ENCODE peak calls at places on chromosomes 7 and 10, in eight cellular contexts. L, X, B, C, T, V, H and O are unnamed samples.

GRCh38 chr10:79264942-79265341 is 82.3 kb upstream of the PPIF start:
- DNase-seq in X (no peak), V (no peak), C (no peak), H (peak), L (peak), T (peak), B (no peak), O (no peak)

GRCh38 chr10:107814865-107815487 is 650.5 kb upstream of the SORCS1 start:
- DNase-seq in T (peak), B (no peak), X (no peak), L (peak), C (peak), V (peak), H (no peak), O (no peak)

GRCh38 chr10:122854648-122855047 is 9.0 kb upstream of the CUZD1 start:
- DNase-seq in L (peak), H (no peak), B (no peak), T (peak), V (no peak), C (no peak), X (no peak), O (no peak)

GRCh38 chr7:104572554-104572953 is 244.2 kb downstream of the LHFPL3 start:
- DNase-seq in B (no peak), V (no peak), C (no peak), X (no peak), L (no peak), H (no peak), T (no peak), O (no peak)

GRCh38 chr10:55822096-55822495 is 539.0 kb downstream of the ZWINT start:
- DNase-seq in B (no peak), T (no peak), H (no peak), X (no peak), C (no peak), L (no peak), V (no peak), O (no peak)

GRCh38 chr10:66881814-66882213 is 44.0 kb upstream of the LRRTM3 start:
- DNase-seq in B (no peak), T (no peak), V (no peak), L (no peak), X (no peak), H (no peak), C (no peak), O (no peak)

GRCh38 chr10:55631071-55631654 is 729.9 kb downstream of the ZWINT start:
- DNase-seq in B (no peak), V (peak), H (peak), L (peak), C (peak), X (peak), T (peak), O (peak)

GRCh38 chr7:134874407-134874806 is 95.0 kb downstream of the CALD1 start:
- DNase-seq in V (no peak), X (no peak), T (no peak), H (no peak), C (no peak), B (no peak), L (no peak), O (no peak)

GRCh38 chr7:90758933-90759562 is 162.9 kb downstream of the CDK14 start:
- DNase-seq in V (no peak), T (no peak), L (no peak), C (no peak), X (no peak), H (no peak), B (no peak), O (no peak)

GRCh38 chr10:9045311-9045710 is 990.8 kb downstream of the GATA3 start:
- DNase-seq in X (no peak), C (no peak), L (no peak), H (no peak), T (no peak), V (no peak), B (no peak), O (no peak)

GRCh38 chr10:132860527-132860926 is 74.6 kb upstream of the NKX6-2 start:
- DNase-seq in X (peak), C (peak), B (no peak), L (no peak), T (no peak), V (no peak), H (peak), O (peak)

GRCh38 chr7:125670926-125671572 is 741.4 kb upstream of the POT1 start:
- DNase-seq in T (peak), H (no peak), V (no peak), X (no peak), L (peak), C (no peak), B (no peak), O (no peak)

GRCh38 chr10:98351831-98352402 is 63.1 kb downstream of the PYROXD2 start:
- DNase-seq in X (no peak), L (no peak), V (no peak), C (peak), B (no peak), H (no peak), T (no peak), O (no peak)

GRCh38 chr10:126525326-126525725 is 137.0 kb upstream of the ADAM12 start:
- DNase-seq in T (no peak), L (no peak), C (no peak), X (no peak), B (no peak), V (no peak), H (no peak), O (no peak)

GRCh38 chr10:110993024-110993693 is 73.8 kb downstream of the SHOC2 start:
- DNase-seq in V (no peak), L (peak), X (no peak), H (no peak), T (peak), B (no peak), C (no peak), O (no peak)

GRCh38 chr7:44059219-44060090 is 5.9 kb downstream of the PGAM2 start:
- DNase-seq in B (peak), C (peak), V (peak), H (peak), T (no peak), X (peak), L (no peak), O (no peak)

GRCh38 chr7:139034855-139035587 is 821 bp downstream of the ZC3HAV1L start:
- DNase-seq in X (no peak), T (peak), C (peak), V (peak), H (peak), B (peak), L (no peak), O (no peak)

GRCh38 chr10:100874702-100875483 is 37.9 kb upstream of the SLF2 start:
- DNase-seq in T (no peak), B (no peak), V (no peak), C (no peak), X (no peak), H (no peak), L (no peak), O (no peak)

GRCh38 chr10:23490115-23490514 is 51.2 kb downstream of the OTUD1 start:
- DNase-seq in T (no peak), C (no peak), B (no peak), X (no peak), L (no peak), H (no peak), V (no peak), O (no peak)

GRCh38 chr10:93160829-93161228 is 87.1 kb downstream of the CYP26A1 start:
- DNase-seq in L (peak), B (peak), V (no peak), X (peak), H (peak), T (peak), C (no peak), O (no peak)

GRCh38 chr10:28997736-28998135 is 291.1 kb upstream of the LYZL1 start:
- DNase-seq in H (no peak), L (no peak), C (peak), T (no peak), B (no peak), V (no peak), X (no peak), O (no peak)

GRCh38 chr7:86976958-86977357 is 82.5 kb downstream of the ELAPOR2 start:
- DNase-seq in T (no peak), X (no peak), L (no peak), B (no peak), C (no peak), V (no peak), H (no peak), O (no peak)

GRCh38 chr10:74227697-74228424 is 76.8 kb downstream of the ADK start:
- DNase-seq in V (no peak), C (no peak), X (no peak), B (no peak), T (peak), H (no peak), L (peak), O (no peak)

GRCh38 chr10:8830064-8830463 is 775.6 kb downstream of the GATA3 start:
- DNase-seq in V (no peak), T (no peak), H (no peak), C (no peak), X (no peak), B (no peak), L (no peak), O (no peak)

GRCh38 chr7:38070718-38071117 is 107.3 kb upstream of the STARD3NL start:
- DNase-seq in X (no peak), B (no peak), H (no peak), C (no peak), V (no peak), L (peak), T (peak), O (no peak)
- TF ChIP-seq CTCF in X (peak), B (no peak), H (peak), C (no peak), V (peak), L (peak), T (peak), O (peak)

DNA sequence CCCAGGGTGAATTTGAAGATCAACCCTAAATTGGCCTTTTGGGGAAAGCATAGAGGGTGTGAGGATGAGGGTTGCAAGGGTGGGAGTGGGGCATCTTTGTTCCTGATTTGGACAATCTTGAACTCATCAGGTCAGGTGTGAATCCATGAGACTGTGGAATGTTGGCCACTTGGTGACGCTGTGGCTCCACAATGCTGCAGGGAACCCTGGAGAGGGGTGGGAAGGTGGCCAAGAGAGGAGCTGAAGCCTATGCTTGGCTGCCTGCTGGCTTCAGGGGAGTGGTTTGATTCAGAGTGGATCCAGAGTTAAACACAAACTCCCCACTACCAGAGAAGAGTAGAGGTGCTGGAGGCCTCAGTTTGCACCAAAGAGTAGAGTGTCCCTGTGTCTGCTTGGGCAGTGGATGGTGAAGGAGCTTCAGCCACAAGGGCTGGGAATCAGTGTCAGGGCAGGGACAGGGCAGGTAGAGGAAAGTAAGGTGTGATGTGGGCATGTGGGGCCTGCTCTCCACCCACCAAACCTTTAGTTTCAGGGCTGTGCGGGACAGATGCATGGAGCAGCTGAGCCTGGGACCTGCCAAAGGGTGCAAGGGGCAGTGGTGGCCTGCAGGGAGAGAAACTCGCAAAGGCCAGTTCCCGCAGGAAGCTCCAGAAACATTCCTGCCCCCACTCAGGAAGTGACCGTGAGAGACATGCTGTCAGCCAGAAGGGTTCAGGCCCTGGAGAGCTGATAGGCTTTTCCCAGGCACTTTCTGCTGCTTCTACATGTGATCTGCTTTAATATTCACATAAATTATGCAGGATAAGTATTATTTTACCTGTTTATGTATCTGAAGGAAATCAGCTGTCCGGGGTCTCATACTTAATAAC is 81.0 kb upstream of the PRSS58 start:
- DNase-seq in H (peak), X (no peak), L (peak), B (no peak), T (peak), V (no peak), C (no peak), O (no peak)
- TF ChIP-seq CTCF in H (peak), X (no peak), L (peak), B (no peak), T (peak), V (peak), C (no peak), O (no peak)

DNA sequence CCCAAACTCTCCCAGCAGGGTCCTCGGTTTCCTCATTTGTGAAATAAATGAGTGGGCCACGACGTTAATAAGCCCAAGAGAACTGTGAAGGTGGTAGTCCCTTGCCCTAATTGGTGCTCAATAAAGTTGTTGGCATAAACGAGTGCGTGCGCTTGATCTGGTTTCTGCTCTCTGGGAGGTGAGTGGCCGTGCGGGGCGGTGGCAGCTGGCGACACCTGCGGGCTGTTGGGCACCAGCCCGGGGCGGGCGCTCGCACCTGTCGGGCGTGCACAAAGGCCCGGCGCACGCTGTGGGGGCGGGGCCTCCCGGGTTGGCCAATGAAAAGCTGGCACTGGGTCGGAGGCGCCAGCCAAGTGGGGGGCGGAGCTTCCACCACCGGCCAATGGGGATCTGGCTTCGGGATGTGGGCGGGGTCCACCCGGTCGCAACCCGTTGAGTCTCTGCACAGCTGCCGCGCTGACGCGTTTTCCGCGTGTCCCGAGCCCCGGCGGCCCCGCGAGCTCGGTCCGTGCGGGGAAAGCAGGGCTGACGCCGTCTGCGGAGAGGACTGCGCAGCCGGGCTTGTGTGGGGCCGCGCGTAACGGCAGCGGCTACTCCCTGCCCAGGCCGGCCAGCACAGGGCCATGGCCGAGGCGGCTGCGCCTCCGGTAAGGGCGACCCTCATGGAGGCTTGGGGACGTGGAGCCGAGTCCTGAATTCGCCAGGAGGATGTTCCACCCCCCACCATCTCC is 23.0 kb downstream of the ZNF783 start:
- DNase-seq in L (peak), C (peak), T (peak), X (peak), B (peak), H (peak), V (peak), O (peak)
- TF ChIP-seq CTCF in L (peak), C (no peak), T (no peak), X (no peak), B (no peak), H (peak), V (no peak), O (no peak)

DNA sequence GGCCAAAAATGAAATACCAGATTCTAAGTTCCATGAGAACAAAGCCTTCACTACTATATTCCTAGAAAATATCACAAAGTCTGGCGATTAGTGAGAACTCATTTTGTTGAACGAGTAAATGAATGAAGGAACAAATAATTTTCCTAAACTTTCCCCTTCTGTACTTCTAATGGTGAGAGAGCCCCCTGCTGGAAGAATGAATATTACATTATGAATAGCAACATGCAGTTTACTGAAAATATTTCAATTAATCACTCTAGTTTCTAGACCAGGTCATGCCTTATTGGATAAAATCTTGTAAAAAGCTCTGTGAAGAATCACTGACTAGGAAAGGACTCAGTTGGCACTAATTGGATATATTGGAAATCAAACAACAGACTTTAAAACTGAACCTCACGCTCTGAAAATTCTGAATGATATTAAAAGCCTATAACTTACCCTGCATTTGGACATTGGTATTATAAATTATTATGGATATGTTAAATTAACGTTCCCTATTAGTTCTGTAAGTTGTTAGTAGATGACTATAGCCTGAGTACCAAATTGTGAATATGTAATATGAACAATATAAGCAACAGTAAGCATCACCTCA is 32.4 kb upstream of the MTPN start:
- DNase-seq in H (no peak), C (no peak), L (peak), B (no peak), X (no peak), V (peak), T (peak), O (no peak)
- TF ChIP-seq CTCF in H (peak), C (peak), L (peak), B (peak), X (peak), V (peak), T (peak), O (peak)

GRCh38 chr10:784759-785538 is 95.5 kb upstream of the DIP2C start:
- DNase-seq in B (peak), H (peak), T (peak), X (peak), L (peak), C (peak), V (peak), O (peak)
- TF ChIP-seq CTCF in B (no peak), H (peak), T (peak), X (no peak), L (peak), C (no peak), V (peak), O (no peak)